ENCODE peak calls at places on chromosomes 1 and 21, in ten cellular contexts. S, C, I, O, X, F, W, G, Y and M are unnamed samples. For H3K4me1, the result is how much of the 10 kb centered on the place peaks cover.

GRCh38 chr1:210340751-210341328 is 12.1 kb downstream of the HHAT start:
- DNase-seq in F (no peak), Y (no peak), G (no peak), S (no peak), X (no peak), I (no peak), C (no peak), O (no peak), W (no peak), M (no peak)

GRCh38 chr1:211752951-211753486 is 77.5 kb downstream of the LPGAT1 start:
- DNase-seq in I (no peak), F (no peak), W (no peak), X (no peak), S (no peak), Y (no peak), O (no peak), G (no peak), C (no peak), M (no peak)

GRCh38 chr21:37435120-37435519 is 68.5 kb downstream of the DYRK1A start:
- DNase-seq in C (peak), G (peak), O (peak), I (peak), F (no peak), S (no peak), X (peak), W (no peak), Y (peak), M (no peak)

GRCh38 chr1:167186771-167187170 is 33.9 kb upstream of the POU2F1 start:
- DNase-seq in C (no peak), G (no peak), Y (no peak), S (no peak), W (no peak), I (no peak), O (no peak), F (no peak), X (no peak), M (no peak)

GRCh38 chr21:37829447-37829846 is 86.8 kb downstream of the KCNJ6 start:
- DNase-seq in Y (no peak), F (peak), I (peak), S (peak), C (no peak), O (peak), G (no peak), W (no peak), X (no peak), M (no peak)

GRCh38 chr1:43206721-43207228 is 34.6 kb downstream of the CFAP57 start:
- DNase-seq in S (no peak), G (no peak), Y (no peak), F (no peak), C (no peak), W (no peak), X (no peak), I (peak), O (no peak), M (no peak)

GRCh38 chr1:214581785-214582184 is 21.2 kb upstream of the CENPF start:
- DNase-seq in C (no peak), F (no peak), G (no peak), W (no peak), S (no peak), I (peak), O (no peak), X (no peak), Y (no peak), M (no peak)

GRCh38 chr1:53636621-53637171 is 102.3 kb downstream of the GLIS1 start:
- DNase-seq in F (no peak), W (peak), I (no peak), O (peak), G (no peak), Y (no peak), S (peak), X (peak), C (no peak), M (peak)

GRCh38 chr1:243962541-243962940 is 88.5 kb upstream of the ZBTB18 start:
- DNase-seq in S (no peak), G (no peak), C (no peak), Y (no peak), I (no peak), F (no peak), O (no peak), X (no peak), W (no peak), M (no peak)

GRCh38 chr1:100038401-100039306 is 68.9 kb downstream of the SLC35A3 start:
- DNase-seq in G (peak), F (peak), W (peak), Y (peak), O (peak), C (peak), I (peak), S (peak), X (peak), M (peak)

GRCh38 chr1:110229348-110230001 is 19.4 kb downstream of the KCNC4 start:
- DNase-seq in G (no peak), C (peak), Y (no peak), W (no peak), F (no peak), I (no peak), O (no peak), X (no peak), S (no peak), M (no peak)

GRCh38 chr1:231970684-231971083 is 344.1 kb downstream of the DISC1 start:
- DNase-seq in I (no peak), Y (no peak), W (no peak), S (peak), C (no peak), O (peak), X (no peak), F (no peak), G (peak), M (no peak)

GRCh38 chr21:15367061-15367626 is 302.3 kb upstream of the NRIP1 start:
- DNase-seq in F (no peak), S (no peak), X (no peak), O (no peak), Y (no peak), W (no peak), G (no peak), I (no peak), C (no peak), M (no peak)

GRCh38 chr1:156508205-156508954 is 7.8 kb upstream of the MEF2D start:
- DNase-seq in I (no peak), X (peak), Y (no peak), W (no peak), G (peak), S (peak), O (peak), F (peak), C (no peak), M (peak)

GRCh38 chr1:202113690-202114300 is 8.9 kb upstream of the GPR37L1 start:
- DNase-seq in I (peak), Y (no peak), W (no peak), O (no peak), C (no peak), G (no peak), X (no peak), F (no peak), S (no peak), M (no peak)

GRCh38 chr1:31216016-31216415 is 23.7 kb downstream of the NKAIN1 start:
- DNase-seq in G (peak), C (peak), F (peak), Y (no peak), S (peak), W (no peak), I (no peak), O (peak), X (no peak), M (peak)

GRCh38 chr1:213247038-213247437 is 196.0 kb downstream of the RPS6KC1 start:
- DNase-seq in W (no peak), X (no peak), G (no peak), O (no peak), F (no peak), Y (no peak), C (no peak), S (no peak), I (no peak), M (no peak)

GRCh38 chr1:221793439-221794078 is 51.7 kb upstream of the DUSP10 start:
- DNase-seq in O (no peak), I (no peak), F (no peak), C (no peak), S (no peak), W (no peak), Y (no peak), X (no peak), G (no peak), M (no peak)

GRCh38 chr1:66550243-66550642 is 16.3 kb downstream of the SGIP1 start:
- DNase-seq in Y (no peak), W (no peak), O (no peak), S (no peak), F (no peak), I (no peak), G (no peak), C (no peak), X (no peak), M (no peak)

GRCh38 chr21:18049461-18049860 is 195.2 kb upstream of the CHODL start:
- DNase-seq in I (no peak), G (no peak), O (no peak), F (no peak), S (no peak), W (no peak), C (no peak), X (no peak), Y (no peak), M (no peak)

GRCh38 chr1:14190508-14190907 is 408.0 kb upstream of the KAZN start:
- DNase-seq in W (no peak), F (no peak), X (no peak), Y (no peak), O (no peak), G (no peak), C (no peak), S (no peak), I (no peak), M (no peak)

GRCh38 chr1:4305526-4306301 is 348.7 kb upstream of the AJAP1 start:
- DNase-seq in S (no peak), F (no peak), G (no peak), I (no peak), C (no peak), X (no peak), W (no peak), Y (no peak), O (no peak), M (no peak)

GRCh38 chr1:24464378-24464770 is 38.3 kb upstream of the RCAN3 start:
- DNase-seq in G (no peak), I (no peak), C (no peak), Y (no peak), F (no peak), X (no peak), O (no peak), W (no peak), S (no peak), M (no peak)

GRCh38 chr1:37656881-37657280 is 22.2 kb upstream of the RSPO1 start:
- DNase-seq in G (no peak), I (no peak), W (no peak), S (no peak), F (no peak), O (no peak), Y (no peak), C (no peak), X (no peak), M (no peak)

GRCh38 chr1:46289976-46290375 is 13.4 kb downstream of the LRRC41 start:
- DNase-seq in Y (no peak), I (no peak), G (no peak), O (no peak), F (no peak), W (no peak), C (no peak), X (no peak), S (no peak), M (no peak)

GRCh38 chr1:28927442-28928305 is 13.3 kb downstream of the EPB41 start:
- DNase-seq in G (no peak), C (peak), Y (no peak), O (no peak), F (no peak), S (no peak), X (no peak), W (no peak), I (no peak), M (no peak)

GRCh38 chr1:203307690-203308126 is 2.4 kb downstream of the BTG2 start:
- DNase-seq in I (no peak), F (peak), Y (no peak), O (no peak), C (no peak), X (no peak), W (no peak), G (no peak), S (no peak), M (no peak)

GRCh38 chr1:67020304-67020703 is 33.6 kb downstream of the SLC35D1 start:
- DNase-seq in S (no peak), C (no peak), W (no peak), I (no peak), Y (no peak), O (no peak), F (no peak), G (no peak), X (no peak), M (no peak)

GRCh38 chr21:33205476-33205875 is 24.3 kb upstream of the IFNAR2 start:
- DNase-seq in F (no peak), C (no peak), W (no peak), I (peak), Y (no peak), X (no peak), S (no peak), G (no peak), O (peak), M (no peak)

GRCh38 chr1:175818929-175819328 is 75.5 kb upstream of the TNR start:
- DNase-seq in X (no peak), G (no peak), Y (no peak), I (no peak), C (no peak), S (no peak), F (no peak), W (no peak), O (no peak), M (no peak)

GRCh38 chr1:78101514-78101913 is 55.7 kb downstream of the GIPC2 start:
- DNase-seq in O (peak), S (peak), F (peak), I (peak), X (no peak), W (no peak), G (peak), C (no peak), Y (no peak), M (no peak)

GRCh38 chr1:217911908-217912307 is 280.8 kb downstream of the SPATA17 start:
- DNase-seq in Y (no peak), W (no peak), S (no peak), G (no peak), C (peak), I (peak), X (no peak), O (no peak), F (no peak), M (no peak)

GRCh38 chr1:3211582-3211981 is 142.6 kb downstream of the PRDM16 start:
- DNase-seq in S (no peak), X (no peak), I (no peak), C (no peak), G (no peak), W (no peak), O (no peak), F (no peak), Y (no peak), M (no peak)

GRCh38 chr1:3212453-3213230 is 143.6 kb downstream of the PRDM16 start:
- DNase-seq in C (no peak), G (no peak), X (no peak), I (no peak), S (no peak), Y (no peak), W (no peak), O (no peak), F (no peak), M (no peak)

GRCh38 chr1:3213730-3214129 is 144.7 kb downstream of the PRDM16 start:
- DNase-seq in Y (no peak), I (no peak), S (peak), C (no peak), G (no peak), W (no peak), F (no peak), O (no peak), X (no peak), M (no peak)

GRCh38 chr1:3209201-3209600 is 140.2 kb downstream of the PRDM16 start:
- DNase-seq in X (no peak), F (no peak), Y (no peak), S (no peak), I (no peak), G (no peak), O (no peak), C (no peak), W (no peak), M (no peak)

GRCh38 chr1:3211996-3212395 is 143.0 kb downstream of the PRDM16 start:
- DNase-seq in S (no peak), F (no peak), O (no peak), Y (no peak), W (no peak), C (no peak), G (no peak), I (no peak), X (no peak), M (no peak)
- H3K4me3 ChIP-seq in S (no peak), F (no peak), O (no peak), Y (no peak), W (no peak), C (no peak), G (no peak), I (no peak), X (no peak), M (no peak)

GRCh38 chr21:41867313-41867712 is 11.8 kb downstream of the PRDM15 start:
- DNase-seq in S (no peak), Y (no peak), O (no peak), I (no peak), X (no peak), G (no peak), C (no peak), F (no peak), W (no peak), M (no peak)
- H3K4me1 ChIP-seq in S (under half), Y (under half), O (under half), I (under half), X (under half), G (under half), C (under half), F (under half), W (under half), M (under half)

GRCh38 chr1:198116469-198116868 is 40.3 kb upstream of the NEK7 start:
- DNase-seq in O (no peak), C (no peak), W (no peak), I (no peak), F (no peak), S (no peak), X (no peak), G (no peak), Y (no peak), M (no peak)

GRCh38 chr1:198117267-198117666 is 39.5 kb upstream of the NEK7 start:
- DNase-seq in Y (no peak), F (no peak), S (no peak), X (no peak), G (no peak), C (no peak), W (no peak), I (no peak), O (no peak), M (no peak)

GRCh38 chr1:198108646-198109045 is 48.2 kb upstream of the NEK7 start:
- DNase-seq in X (no peak), W (no peak), G (no peak), Y (no peak), S (no peak), O (no peak), I (no peak), F (no peak), C (no peak), M (no peak)

GRCh38 chr1:198109316-198109715 is 47.5 kb upstream of the NEK7 start:
- DNase-seq in X (no peak), G (no peak), O (no peak), C (no peak), Y (no peak), W (no peak), I (no peak), S (no peak), F (no peak), M (no peak)

GRCh38 chr1:198113302-198113701 is 43.5 kb upstream of the NEK7 start:
- DNase-seq in Y (no peak), O (no peak), X (no peak), I (no peak), F (no peak), G (no peak), C (no peak), S (no peak), W (no peak), M (no peak)
- TF ChIP-seq EP300 in Y (no peak), O (no peak), X (no peak), I (no peak), F (no peak), G (no peak), C (peak), S (no peak), W (no peak), M (no peak)

GRCh38 chr1:39406533-39407478 is 84.6 kb upstream of the BMP8A start:
- DNase-seq in G (no peak), W (no peak), C (no peak), S (no peak), X (no peak), I (no peak), F (no peak), Y (no peak), O (no peak), M (no peak)

GRCh38 chr1:39409055-39409816 is 82.2 kb upstream of the BMP8A start:
- DNase-seq in I (peak), X (peak), W (peak), Y (no peak), C (peak), O (peak), F (peak), S (peak), G (peak), M (peak)

GRCh38 chr1:39408641-39409054 is 82.8 kb upstream of the BMP8A start:
- DNase-seq in G (peak), Y (peak), I (peak), X (peak), S (peak), F (peak), O (peak), C (peak), W (peak), M (peak)

GRCh38 chr1:39407496-39407888 is 83.9 kb upstream of the BMP8A start:
- DNase-seq in X (no peak), O (no peak), S (no peak), C (no peak), W (no peak), G (no peak), I (no peak), F (no peak), Y (no peak), M (no peak)

GRCh38 chr1:39407889-39408640 is 83.4 kb upstream of the BMP8A start:
- DNase-seq in G (no peak), F (peak), X (no peak), S (no peak), Y (no peak), W (no peak), C (no peak), I (no peak), O (no peak), M (no peak)
- H3K4me3 ChIP-seq in G (peak), F (peak), X (peak), S (peak), Y (peak), W (peak), C (peak), I (peak), O (peak), M (peak)

DNA sequence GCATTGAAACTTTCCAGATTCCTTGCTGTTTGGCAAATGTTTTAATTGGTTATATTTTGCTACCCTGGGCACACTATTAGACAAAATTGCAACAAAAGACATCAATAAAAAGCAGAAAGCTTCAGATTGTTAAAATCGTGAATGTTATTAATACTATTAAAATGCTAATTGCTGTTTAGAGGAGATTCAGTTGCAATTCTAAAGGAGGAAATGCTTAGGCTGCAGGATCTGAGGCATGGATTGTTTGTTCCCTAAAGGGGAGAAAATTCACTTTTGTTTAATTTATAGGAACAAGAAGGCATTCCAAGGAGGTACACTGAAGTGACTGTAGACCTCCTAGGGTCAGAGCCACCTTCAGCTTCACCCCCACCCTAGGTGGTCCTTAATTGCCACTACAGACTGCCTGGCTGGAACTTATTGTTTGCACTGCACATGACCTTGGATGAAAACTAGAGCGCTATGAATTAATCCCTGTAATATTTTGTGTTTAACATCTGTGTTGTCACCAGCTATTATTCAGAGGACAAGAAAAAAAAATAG is 1266.9 kb upstream of the ADGRL2 start:
- DNase-seq in Y (no peak), X (no peak), F (no peak), G (no peak), C (no peak), W (no peak), O (no peak), I (no peak), S (no peak), M (no peak)
- H3K4me1 ChIP-seq in Y (under half), X (under half), F (under half), G (under half), C (under half), W (under half), O (under half), I (under half), S (under half), M (under half)